ENCODE peak calls at places on chromosomes 1 and 21, in eight cellular contexts. One of them, this sample, is unnamed.

GRCh38 chr1:108327534-108328462 is 83.9 kb upstream of the NBPF4 start:
- DNase-seq in thoracic aorta: no peak
- DNase-seq in activated naive CD8-positive, alpha-beta T cell treated with anti-CD3 and anti-CD28 coated beads for 36 hours: no peak
- DNase-seq in activated CD4-positive, alpha-beta T cell treated with anti-CD3 and anti-CD28 coated beads, Interleukin-2, amount 10 ng/mL, durations not matched to agents 7 days and 5 days: no peak
- DNase-seq in COR-L47: no peak
- DNase-seq in amniotic stem cell: no peak
- DNase-seq in neural crest cell: no peak
- DNase-seq in naive thymus-derived CD8-positive, alpha-beta T cell: no peak
- DNase-seq in this sample: no peak

GRCh38 chr1:211082824-211083223 is 51.1 kb downstream of the KCNH1 start:
- DNase-seq in thoracic aorta: no peak
- DNase-seq in activated naive CD8-positive, alpha-beta T cell treated with anti-CD3 and anti-CD28 coated beads for 36 hours: no peak
- DNase-seq in activated CD4-positive, alpha-beta T cell treated with anti-CD3 and anti-CD28 coated beads, Interleukin-2, amount 10 ng/mL, durations not matched to agents 7 days and 5 days: no peak
- DNase-seq in COR-L47: no peak
- DNase-seq in amniotic stem cell: no peak
- DNase-seq in neural crest cell: no peak
- DNase-seq in naive thymus-derived CD8-positive, alpha-beta T cell: no peak
- DNase-seq in this sample: no peak

GRCh38 chr1:163928080-163928479 is 606.3 kb downstream of the NUF2 start:
- DNase-seq in thoracic aorta: no peak
- DNase-seq in activated naive CD8-positive, alpha-beta T cell treated with anti-CD3 and anti-CD28 coated beads for 36 hours: no peak
- DNase-seq in activated CD4-positive, alpha-beta T cell treated with anti-CD3 and anti-CD28 coated beads, Interleukin-2, amount 10 ng/mL, durations not matched to agents 7 days and 5 days: no peak
- DNase-seq in COR-L47: no peak
- DNase-seq in amniotic stem cell: no peak
- DNase-seq in neural crest cell: no peak
- DNase-seq in naive thymus-derived CD8-positive, alpha-beta T cell: no peak
- DNase-seq in this sample: no peak

GRCh38 chr1:84780000-84780716 is 89.9 kb upstream of the SSX2IP start:
- DNase-seq in thoracic aorta: no peak
- DNase-seq in activated naive CD8-positive, alpha-beta T cell treated with anti-CD3 and anti-CD28 coated beads for 36 hours: no peak
- DNase-seq in activated CD4-positive, alpha-beta T cell treated with anti-CD3 and anti-CD28 coated beads, Interleukin-2, amount 10 ng/mL, durations not matched to agents 7 days and 5 days: peak; percentile 46
- DNase-seq in COR-L47: no peak
- DNase-seq in amniotic stem cell: no peak
- DNase-seq in neural crest cell: no peak
- DNase-seq in naive thymus-derived CD8-positive, alpha-beta T cell: peak; percentile 51
- DNase-seq in this sample: no peak

GRCh38 chr1:151952811-151953210 is 40.8 kb downstream of the S100A10 start:
- DNase-seq in thoracic aorta: no peak
- DNase-seq in activated naive CD8-positive, alpha-beta T cell treated with anti-CD3 and anti-CD28 coated beads for 36 hours: no peak
- DNase-seq in activated CD4-positive, alpha-beta T cell treated with anti-CD3 and anti-CD28 coated beads, Interleukin-2, amount 10 ng/mL, durations not matched to agents 7 days and 5 days: no peak
- DNase-seq in COR-L47: no peak
- DNase-seq in amniotic stem cell: no peak
- DNase-seq in neural crest cell: no peak
- DNase-seq in naive thymus-derived CD8-positive, alpha-beta T cell: no peak
- DNase-seq in this sample: no peak

GRCh38 chr1:60715970-60716369 is 366.4 kb upstream of the NFIA start:
- DNase-seq in thoracic aorta: no peak
- DNase-seq in activated naive CD8-positive, alpha-beta T cell treated with anti-CD3 and anti-CD28 coated beads for 36 hours: no peak
- DNase-seq in activated CD4-positive, alpha-beta T cell treated with anti-CD3 and anti-CD28 coated beads, Interleukin-2, amount 10 ng/mL, durations not matched to agents 7 days and 5 days: no peak
- DNase-seq in COR-L47: no peak
- DNase-seq in amniotic stem cell: no peak
- DNase-seq in neural crest cell: no peak
- DNase-seq in naive thymus-derived CD8-positive, alpha-beta T cell: no peak
- DNase-seq in this sample: no peak

GRCh38 chr1:153699116-153699515 is 20.6 kb downstream of the NPR1 start:
- DNase-seq in thoracic aorta: no peak
- DNase-seq in activated naive CD8-positive, alpha-beta T cell treated with anti-CD3 and anti-CD28 coated beads for 36 hours: no peak
- DNase-seq in activated CD4-positive, alpha-beta T cell treated with anti-CD3 and anti-CD28 coated beads, Interleukin-2, amount 10 ng/mL, durations not matched to agents 7 days and 5 days: no peak
- DNase-seq in COR-L47: no peak
- DNase-seq in amniotic stem cell: no peak
- DNase-seq in neural crest cell: no peak
- DNase-seq in naive thymus-derived CD8-positive, alpha-beta T cell: no peak
- DNase-seq in this sample: peak; percentile 20

GRCh38 chr1:42165511-42166210 is 1.1 kb upstream of the GUCA2A start:
- DNase-seq in thoracic aorta: no peak
- DNase-seq in activated naive CD8-positive, alpha-beta T cell treated with anti-CD3 and anti-CD28 coated beads for 36 hours: no peak
- DNase-seq in activated CD4-positive, alpha-beta T cell treated with anti-CD3 and anti-CD28 coated beads, Interleukin-2, amount 10 ng/mL, durations not matched to agents 7 days and 5 days: no peak
- DNase-seq in COR-L47: peak; percentile 96
- DNase-seq in amniotic stem cell: peak; percentile 19
- DNase-seq in neural crest cell: no peak
- DNase-seq in naive thymus-derived CD8-positive, alpha-beta T cell: no peak
- DNase-seq in this sample: peak; percentile 18

GRCh38 chr1:1364266-1364665 is 5.9 kb upstream of the MXRA8 start:
- DNase-seq in thoracic aorta: no peak
- DNase-seq in activated naive CD8-positive, alpha-beta T cell treated with anti-CD3 and anti-CD28 coated beads for 36 hours: no peak
- DNase-seq in activated CD4-positive, alpha-beta T cell treated with anti-CD3 and anti-CD28 coated beads, Interleukin-2, amount 10 ng/mL, durations not matched to agents 7 days and 5 days: no peak
- DNase-seq in COR-L47: no peak
- DNase-seq in amniotic stem cell: no peak
- DNase-seq in neural crest cell: no peak
- DNase-seq in naive thymus-derived CD8-positive, alpha-beta T cell: no peak
- DNase-seq in this sample: no peak

GRCh38 chr1:78651247-78651646 is 1.6 kb downstream of the IFI44 start:
- DNase-seq in thoracic aorta: no peak
- DNase-seq in activated naive CD8-positive, alpha-beta T cell treated with anti-CD3 and anti-CD28 coated beads for 36 hours: peak; percentile 7
- DNase-seq in activated CD4-positive, alpha-beta T cell treated with anti-CD3 and anti-CD28 coated beads, Interleukin-2, amount 10 ng/mL, durations not matched to agents 7 days and 5 days: peak; percentile 38
- DNase-seq in COR-L47: no peak
- DNase-seq in amniotic stem cell: no peak
- DNase-seq in neural crest cell: no peak
- DNase-seq in naive thymus-derived CD8-positive, alpha-beta T cell: peak; percentile 48
- DNase-seq in this sample: no peak

GRCh38 chr1:90393025-90393424 is 324.1 kb downstream of the BARHL2 start:
- DNase-seq in thoracic aorta: no peak
- DNase-seq in activated naive CD8-positive, alpha-beta T cell treated with anti-CD3 and anti-CD28 coated beads for 36 hours: no peak
- DNase-seq in activated CD4-positive, alpha-beta T cell treated with anti-CD3 and anti-CD28 coated beads, Interleukin-2, amount 10 ng/mL, durations not matched to agents 7 days and 5 days: no peak
- DNase-seq in COR-L47: no peak
- DNase-seq in amniotic stem cell: no peak
- DNase-seq in neural crest cell: no peak
- DNase-seq in naive thymus-derived CD8-positive, alpha-beta T cell: no peak
- DNase-seq in this sample: no peak

GRCh38 chr21:24045775-24046215 is 1561.5 kb downstream of the MRPL39 start:
- DNase-seq in thoracic aorta: peak; percentile 24
- DNase-seq in activated naive CD8-positive, alpha-beta T cell treated with anti-CD3 and anti-CD28 coated beads for 36 hours: peak; percentile 3
- DNase-seq in activated CD4-positive, alpha-beta T cell treated with anti-CD3 and anti-CD28 coated beads, Interleukin-2, amount 10 ng/mL, durations not matched to agents 7 days and 5 days: peak; percentile 14
- DNase-seq in COR-L47: peak; percentile 31
- DNase-seq in amniotic stem cell: peak; percentile 94
- DNase-seq in neural crest cell: peak; percentile 1
- DNase-seq in naive thymus-derived CD8-positive, alpha-beta T cell: peak; percentile 20
- DNase-seq in this sample: no peak

GRCh38 chr1:182789138-182790076 is at the start of gene NPL:
- DNase-seq in thoracic aorta: peak; percentile 27
- DNase-seq in activated naive CD8-positive, alpha-beta T cell treated with anti-CD3 and anti-CD28 coated beads for 36 hours: peak; percentile 87
- DNase-seq in activated CD4-positive, alpha-beta T cell treated with anti-CD3 and anti-CD28 coated beads, Interleukin-2, amount 10 ng/mL, durations not matched to agents 7 days and 5 days: peak; percentile 87
- DNase-seq in COR-L47: peak; percentile 58
- DNase-seq in amniotic stem cell: peak; percentile 9
- DNase-seq in neural crest cell: peak; percentile 67
- DNase-seq in naive thymus-derived CD8-positive, alpha-beta T cell: peak; percentile 86
- DNase-seq in this sample: peak; percentile 82

GRCh38 chr1:201153474-201154388 is 543 bp downstream of the TMEM9 start:
- DNase-seq in thoracic aorta: no peak
- DNase-seq in activated naive CD8-positive, alpha-beta T cell treated with anti-CD3 and anti-CD28 coated beads for 36 hours: no peak
- DNase-seq in activated CD4-positive, alpha-beta T cell treated with anti-CD3 and anti-CD28 coated beads, Interleukin-2, amount 10 ng/mL, durations not matched to agents 7 days and 5 days: no peak
- DNase-seq in COR-L47: peak; percentile 52
- DNase-seq in amniotic stem cell: no peak
- DNase-seq in neural crest cell: no peak
- DNase-seq in naive thymus-derived CD8-positive, alpha-beta T cell: no peak
- DNase-seq in this sample: no peak

GRCh38 chr1:196178083-196178635 is 430.1 kb downstream of the KCNT2 start:
- DNase-seq in thoracic aorta: no peak
- DNase-seq in activated naive CD8-positive, alpha-beta T cell treated with anti-CD3 and anti-CD28 coated beads for 36 hours: no peak
- DNase-seq in activated CD4-positive, alpha-beta T cell treated with anti-CD3 and anti-CD28 coated beads, Interleukin-2, amount 10 ng/mL, durations not matched to agents 7 days and 5 days: no peak
- DNase-seq in COR-L47: no peak
- DNase-seq in amniotic stem cell: no peak
- DNase-seq in neural crest cell: no peak
- DNase-seq in naive thymus-derived CD8-positive, alpha-beta T cell: no peak
- DNase-seq in this sample: peak; percentile 98

GRCh38 chr21:45525153-45525909 is 16.9 kb downstream of the SLC19A1 start:
- DNase-seq in thoracic aorta: no peak
- DNase-seq in activated naive CD8-positive, alpha-beta T cell treated with anti-CD3 and anti-CD28 coated beads for 36 hours: no peak
- DNase-seq in activated CD4-positive, alpha-beta T cell treated with anti-CD3 and anti-CD28 coated beads, Interleukin-2, amount 10 ng/mL, durations not matched to agents 7 days and 5 days: no peak
- DNase-seq in COR-L47: no peak
- DNase-seq in amniotic stem cell: no peak
- DNase-seq in neural crest cell: no peak
- DNase-seq in naive thymus-derived CD8-positive, alpha-beta T cell: no peak
- DNase-seq in this sample: no peak

GRCh38 chr1:214473392-214473791 is 78.0 kb downstream of the PTPN14 start:
- DNase-seq in thoracic aorta: no peak
- DNase-seq in activated naive CD8-positive, alpha-beta T cell treated with anti-CD3 and anti-CD28 coated beads for 36 hours: no peak
- DNase-seq in activated CD4-positive, alpha-beta T cell treated with anti-CD3 and anti-CD28 coated beads, Interleukin-2, amount 10 ng/mL, durations not matched to agents 7 days and 5 days: no peak
- DNase-seq in COR-L47: no peak
- DNase-seq in amniotic stem cell: peak; percentile 71
- DNase-seq in neural crest cell: no peak
- DNase-seq in naive thymus-derived CD8-positive, alpha-beta T cell: no peak
- DNase-seq in this sample: peak; percentile 89

GRCh38 chr21:44526096-44526997 is 13.6 kb downstream of the KRTAP10-1 start:
- DNase-seq in thoracic aorta: no peak
- DNase-seq in activated naive CD8-positive, alpha-beta T cell treated with anti-CD3 and anti-CD28 coated beads for 36 hours: no peak
- DNase-seq in activated CD4-positive, alpha-beta T cell treated with anti-CD3 and anti-CD28 coated beads, Interleukin-2, amount 10 ng/mL, durations not matched to agents 7 days and 5 days: no peak
- DNase-seq in COR-L47: no peak
- DNase-seq in amniotic stem cell: no peak
- DNase-seq in neural crest cell: no peak
- DNase-seq in naive thymus-derived CD8-positive, alpha-beta T cell: no peak
- DNase-seq in this sample: no peak

GRCh38 chr1:111735321-111735720 is 3.9 kb downstream of the INKA2 start:
- DNase-seq in thoracic aorta: no peak
- DNase-seq in activated naive CD8-positive, alpha-beta T cell treated with anti-CD3 and anti-CD28 coated beads for 36 hours: no peak
- DNase-seq in activated CD4-positive, alpha-beta T cell treated with anti-CD3 and anti-CD28 coated beads, Interleukin-2, amount 10 ng/mL, durations not matched to agents 7 days and 5 days: no peak
- DNase-seq in COR-L47: no peak
- DNase-seq in amniotic stem cell: no peak
- DNase-seq in neural crest cell: no peak
- DNase-seq in naive thymus-derived CD8-positive, alpha-beta T cell: no peak
- DNase-seq in this sample: no peak

GRCh38 chr1:203252678-203253077 is 23.2 kb upstream of the CHIT1 start:
- DNase-seq in thoracic aorta: no peak
- DNase-seq in activated naive CD8-positive, alpha-beta T cell treated with anti-CD3 and anti-CD28 coated beads for 36 hours: no peak
- DNase-seq in activated CD4-positive, alpha-beta T cell treated with anti-CD3 and anti-CD28 coated beads, Interleukin-2, amount 10 ng/mL, durations not matched to agents 7 days and 5 days: no peak
- DNase-seq in COR-L47: no peak
- DNase-seq in amniotic stem cell: no peak
- DNase-seq in neural crest cell: no peak
- DNase-seq in naive thymus-derived CD8-positive, alpha-beta T cell: no peak
- DNase-seq in this sample: no peak

GRCh38 chr1:247528812-247529474 is 7.3 kb downstream of the OR2C3 start:
- DNase-seq in thoracic aorta: no peak
- DNase-seq in activated naive CD8-positive, alpha-beta T cell treated with anti-CD3 and anti-CD28 coated beads for 36 hours: no peak
- DNase-seq in activated CD4-positive, alpha-beta T cell treated with anti-CD3 and anti-CD28 coated beads, Interleukin-2, amount 10 ng/mL, durations not matched to agents 7 days and 5 days: no peak
- DNase-seq in COR-L47: no peak
- DNase-seq in amniotic stem cell: no peak
- DNase-seq in neural crest cell: no peak
- DNase-seq in naive thymus-derived CD8-positive, alpha-beta T cell: no peak
- DNase-seq in this sample: no peak

GRCh38 chr1:78577257-78578100 is 42.8 kb upstream of the IFI44L start:
- DNase-seq in thoracic aorta: no peak
- DNase-seq in activated naive CD8-positive, alpha-beta T cell treated with anti-CD3 and anti-CD28 coated beads for 36 hours: no peak
- DNase-seq in activated CD4-positive, alpha-beta T cell treated with anti-CD3 and anti-CD28 coated beads, Interleukin-2, amount 10 ng/mL, durations not matched to agents 7 days and 5 days: no peak
- DNase-seq in COR-L47: no peak
- DNase-seq in amniotic stem cell: no peak
- DNase-seq in neural crest cell: no peak
- DNase-seq in naive thymus-derived CD8-positive, alpha-beta T cell: no peak
- DNase-seq in this sample: no peak

GRCh38 chr21:17671733-17672132 is 59.0 kb upstream of the BTG3 start:
- DNase-seq in thoracic aorta: no peak
- DNase-seq in activated naive CD8-positive, alpha-beta T cell treated with anti-CD3 and anti-CD28 coated beads for 36 hours: no peak
- DNase-seq in activated CD4-positive, alpha-beta T cell treated with anti-CD3 and anti-CD28 coated beads, Interleukin-2, amount 10 ng/mL, durations not matched to agents 7 days and 5 days: no peak
- DNase-seq in COR-L47: peak; percentile 36
- DNase-seq in amniotic stem cell: no peak
- DNase-seq in neural crest cell: no peak
- DNase-seq in naive thymus-derived CD8-positive, alpha-beta T cell: no peak
- DNase-seq in this sample: no peak

GRCh38 chr1:156076609-156077429 is 5.4 kb downstream of the MEX3A start:
- DNase-seq in thoracic aorta: no peak
- DNase-seq in activated naive CD8-positive, alpha-beta T cell treated with anti-CD3 and anti-CD28 coated beads for 36 hours: no peak
- DNase-seq in activated CD4-positive, alpha-beta T cell treated with anti-CD3 and anti-CD28 coated beads, Interleukin-2, amount 10 ng/mL, durations not matched to agents 7 days and 5 days: no peak
- DNase-seq in COR-L47: no peak
- DNase-seq in amniotic stem cell: no peak
- DNase-seq in neural crest cell: peak; percentile 36
- DNase-seq in naive thymus-derived CD8-positive, alpha-beta T cell: no peak
- DNase-seq in this sample: no peak

GRCh38 chr1:25619101-25619890 is 2.7 kb downstream of the MAN1C1 start:
- DNase-seq in thoracic aorta: no peak
- DNase-seq in activated naive CD8-positive, alpha-beta T cell treated with anti-CD3 and anti-CD28 coated beads for 36 hours: peak; percentile 59
- DNase-seq in activated CD4-positive, alpha-beta T cell treated with anti-CD3 and anti-CD28 coated beads, Interleukin-2, amount 10 ng/mL, durations not matched to agents 7 days and 5 days: peak; percentile 56
- DNase-seq in COR-L47: peak; percentile 62
- DNase-seq in amniotic stem cell: no peak
- DNase-seq in neural crest cell: peak; percentile 81
- DNase-seq in naive thymus-derived CD8-positive, alpha-beta T cell: peak; percentile 63
- DNase-seq in this sample: peak; percentile 45

GRCh38 chr1:14220811-14221210 is 377.7 kb upstream of the KAZN start:
- DNase-seq in thoracic aorta: no peak
- DNase-seq in activated naive CD8-positive, alpha-beta T cell treated with anti-CD3 and anti-CD28 coated beads for 36 hours: no peak
- DNase-seq in activated CD4-positive, alpha-beta T cell treated with anti-CD3 and anti-CD28 coated beads, Interleukin-2, amount 10 ng/mL, durations not matched to agents 7 days and 5 days: no peak
- DNase-seq in COR-L47: no peak
- DNase-seq in amniotic stem cell: no peak
- DNase-seq in neural crest cell: no peak
- DNase-seq in naive thymus-derived CD8-positive, alpha-beta T cell: no peak
- DNase-seq in this sample: no peak

GRCh38 chr21:29095203-29095602 is 21.8 kb upstream of the CCT8 start:
- DNase-seq in thoracic aorta: no peak
- DNase-seq in activated naive CD8-positive, alpha-beta T cell treated with anti-CD3 and anti-CD28 coated beads for 36 hours: no peak
- DNase-seq in activated CD4-positive, alpha-beta T cell treated with anti-CD3 and anti-CD28 coated beads, Interleukin-2, amount 10 ng/mL, durations not matched to agents 7 days and 5 days: no peak
- DNase-seq in COR-L47: no peak
- DNase-seq in amniotic stem cell: no peak
- DNase-seq in neural crest cell: no peak
- DNase-seq in naive thymus-derived CD8-positive, alpha-beta T cell: no peak
- DNase-seq in this sample: no peak

GRCh38 chr1:51666463-51666862 is 49.6 kb downstream of the OSBPL9 start:
- DNase-seq in thoracic aorta: peak; percentile 17
- DNase-seq in activated naive CD8-positive, alpha-beta T cell treated with anti-CD3 and anti-CD28 coated beads for 36 hours: no peak
- DNase-seq in activated CD4-positive, alpha-beta T cell treated with anti-CD3 and anti-CD28 coated beads, Interleukin-2, amount 10 ng/mL, durations not matched to agents 7 days and 5 days: no peak
- DNase-seq in COR-L47: no peak
- DNase-seq in amniotic stem cell: no peak
- DNase-seq in neural crest cell: no peak
- DNase-seq in naive thymus-derived CD8-positive, alpha-beta T cell: no peak
- DNase-seq in this sample: no peak

GRCh38 chr1:203769505-203770343 is 4.7 kb downstream of the LAX1 start:
- DNase-seq in thoracic aorta: peak; percentile 61
- DNase-seq in activated naive CD8-positive, alpha-beta T cell treated with anti-CD3 and anti-CD28 coated beads for 36 hours: no peak
- DNase-seq in activated CD4-positive, alpha-beta T cell treated with anti-CD3 and anti-CD28 coated beads, Interleukin-2, amount 10 ng/mL, durations not matched to agents 7 days and 5 days: no peak
- DNase-seq in COR-L47: peak; percentile 8
- DNase-seq in amniotic stem cell: peak; percentile 53
- DNase-seq in neural crest cell: no peak
- DNase-seq in naive thymus-derived CD8-positive, alpha-beta T cell: no peak
- DNase-seq in this sample: peak; percentile 67